ENCODE peak calls at places on chromosomes 2 and 18, in eight cellular contexts. V, I, D, X, K, J, U and W are unnamed samples.

GRCh38 chr2:160402498-160402897 is 91.1 kb downstream of the RBMS1 start:
- ATAC-seq in V (no peak), I (no peak), D (no peak), X (no peak), K (no peak), J (no peak), U (no peak), W (no peak)

GRCh38 chr2:60525859-60526258 is 27.6 kb downstream of the BCL11A start:
- ATAC-seq in V (no peak), I (no peak), D (no peak), X (peak), K (no peak), J (no peak), U (no peak), W (no peak)

GRCh38 chr2:9178110-9178904 is 28.3 kb upstream of the ASAP2 start:
- ATAC-seq in V (no peak), I (peak), D (peak), X (peak), K (peak), J (peak), U (peak), W (peak)

GRCh38 chr2:109594246-109594900 is 19.4 kb downstream of the SEPTIN10 start:
- ATAC-seq in V (no peak), I (no peak), D (no peak), X (no peak), K (peak), J (no peak), U (no peak), W (no peak)

GRCh38 chr2:5696351-5696740 is 4.2 kb downstream of the SOX11 start:
- ATAC-seq in V (peak), I (peak), D (no peak), X (peak), K (no peak), J (no peak), U (peak), W (no peak)

GRCh38 chr18:28382215-28382879 is 205.4 kb upstream of the CDH2 start:
- ATAC-seq in V (no peak), I (no peak), D (no peak), X (peak), K (no peak), J (no peak), U (no peak), W (no peak)

GRCh38 chr2:212968284-212969081 is 182.9 kb downstream of the IKZF2 start:
- ATAC-seq in V (no peak), I (no peak), D (no peak), X (peak), K (no peak), J (no peak), U (no peak), W (no peak)

GRCh38 chr2:223732346-223732745 is 105.0 kb downstream of the AP1S3 start:
- ATAC-seq in V (no peak), I (no peak), D (no peak), X (no peak), K (no peak), J (no peak), U (no peak), W (no peak)

GRCh38 chr18:23169683-23170082 is 34.4 kb downstream of the CABLES1 start:
- ATAC-seq in V (no peak), I (peak), D (no peak), X (no peak), K (no peak), J (peak), U (no peak), W (no peak)

GRCh38 chr18:23173912-23174311 is 38.6 kb downstream of the CABLES1 start:
- ATAC-seq in V (no peak), I (no peak), D (no peak), X (no peak), K (no peak), J (no peak), U (no peak), W (no peak)

GRCh38 chr18:23171581-23172156 is 36.4 kb downstream of the CABLES1 start:
- ATAC-seq in V (no peak), I (no peak), D (no peak), X (no peak), K (no peak), J (no peak), U (no peak), W (no peak)

GRCh38 chr18:23170137-23170536 is 34.9 kb downstream of the CABLES1 start:
- ATAC-seq in V (no peak), I (no peak), D (no peak), X (no peak), K (no peak), J (no peak), U (no peak), W (no peak)

GRCh38 chr18:23172981-23173380 is 37.7 kb downstream of the CABLES1 start:
- ATAC-seq in V (no peak), I (no peak), D (no peak), X (no peak), K (no peak), J (no peak), U (no peak), W (no peak)
- TF ChIP-seq POLR2AphosphoS5 in V (no peak), I (no peak), D (no peak), X (no peak), K (no peak), J (no peak), U (no peak), W (no peak)

GRCh38 chr2:218849721-218850120 is 9.9 kb upstream of the WNT6 start:
- ATAC-seq in V (no peak), I (no peak), D (peak), X (no peak), K (no peak), J (no peak), U (no peak), W (no peak)
- H3K4me3 ChIP-seq in V (no peak), I (no peak), D (peak), X (no peak), K (no peak), J (no peak), U (no peak), W (no peak)

GRCh38 chr18:63157293-63158011 is 162.1 kb downstream of the BCL2 start:
- ATAC-seq in V (no peak), I (no peak), D (no peak), X (peak), K (no peak), J (no peak), U (no peak), W (no peak)
- TF ChIP-seq POLR2AphosphoS5 in V (no peak), I (no peak), D (no peak), X (peak), K (no peak), J (no peak), U (no peak), W (no peak)

DNA sequence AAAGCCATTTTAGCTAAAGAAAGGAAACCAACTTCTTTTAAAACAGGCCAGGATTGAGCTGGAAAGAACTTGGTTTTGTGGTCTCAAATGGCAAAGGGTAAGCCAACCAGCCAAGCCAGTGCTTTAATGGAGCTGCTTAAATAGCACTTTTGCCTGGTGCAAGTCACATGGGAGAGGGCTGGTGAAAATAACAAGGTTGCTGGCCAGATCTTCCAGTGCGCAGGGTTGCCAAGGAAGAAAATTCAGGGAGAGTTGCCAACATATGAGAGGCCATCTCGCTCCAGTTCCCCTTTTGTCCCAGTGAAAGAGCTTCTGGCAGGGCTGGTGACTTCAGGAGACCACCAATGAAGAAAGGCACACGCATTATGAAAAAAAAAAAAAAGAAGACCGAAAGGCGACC is 57.3 kb downstream of the IRS1 start:
- ATAC-seq in V (no peak), I (no peak), D (no peak), X (no peak), K (no peak), J (no peak), U (peak), W (peak)
- H3K4me3 ChIP-seq in V (no peak), I (no peak), D (no peak), X (no peak), K (no peak), J (no peak), U (no peak), W (no peak)

GRCh38 chr2:11639503-11639902 is 30.5 kb downstream of the NTSR2 start:
- ATAC-seq in V (peak), I (no peak), D (no peak), X (no peak), K (no peak), J (no peak), U (no peak), W (no peak)
- TF ChIP-seq POLR2AphosphoS5 in V (no peak), I (no peak), D (no peak), X (no peak), K (no peak), J (no peak), U (no peak), W (no peak)

DNA sequence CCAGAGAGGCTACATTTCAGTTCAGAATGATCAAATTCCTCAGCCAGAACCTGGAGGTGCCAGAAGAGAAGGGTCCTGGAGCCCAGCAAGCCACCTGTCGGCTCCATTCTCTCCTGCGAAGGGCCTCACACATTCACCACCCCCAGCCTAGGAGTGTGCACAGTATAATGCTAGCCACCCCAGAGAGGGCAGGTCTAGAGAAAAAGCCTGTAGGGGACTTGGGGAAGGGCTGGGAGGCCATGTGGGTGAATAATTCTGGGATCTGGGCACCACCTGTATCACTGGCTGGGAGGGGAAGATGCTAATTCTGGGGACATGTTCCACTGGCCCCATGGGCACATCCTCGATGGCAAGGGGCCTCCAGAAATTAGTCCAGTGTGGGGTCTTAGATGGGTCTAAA is 127.6 kb upstream of the HNMT start:
- ATAC-seq in V (no peak), I (no peak), D (no peak), X (no peak), K (no peak), J (no peak), U (no peak), W (peak)
- H3K4me3 ChIP-seq in V (no peak), I (no peak), D (no peak), X (no peak), K (no peak), J (no peak), U (no peak), W (no peak)

DNA sequence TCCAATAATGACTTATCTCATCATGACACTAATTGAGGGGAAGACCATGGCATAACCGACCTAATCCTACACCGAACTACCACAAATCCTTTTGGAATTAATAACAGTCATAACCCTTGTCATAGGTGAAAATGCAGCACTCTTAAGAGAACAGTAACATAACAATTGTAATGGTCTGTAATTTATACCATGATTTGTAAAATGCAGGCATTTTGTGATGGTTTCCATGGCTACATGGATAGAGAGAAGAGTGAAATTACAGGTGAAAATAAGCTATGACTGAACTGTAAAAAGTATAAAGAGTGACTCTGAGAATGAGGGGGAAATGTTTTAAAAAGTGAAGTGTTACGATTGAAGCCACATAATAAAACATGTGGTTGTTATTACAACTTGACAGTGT is 494.1 kb upstream of the SLC39A10 start:
- ATAC-seq in V (no peak), I (no peak), D (no peak), X (no peak), K (no peak), J (no peak), U (no peak), W (no peak)
- TF ChIP-seq POLR2AphosphoS5 in V (no peak), I (no peak), D (no peak), X (no peak), K (no peak), J (no peak), U (no peak), W (no peak)

GRCh38 chr2:222483513-222484039 is 59.2 kb downstream of the SGPP2 start:
- ATAC-seq in V (no peak), I (no peak), D (no peak), X (peak), K (no peak), J (no peak), U (no peak), W (no peak)

GRCh38 chr2:222477962-222478608 is 53.7 kb downstream of the SGPP2 start:
- ATAC-seq in V (no peak), I (peak), D (no peak), X (no peak), K (no peak), J (no peak), U (no peak), W (no peak)

GRCh38 chr2:222480497-222480896 is 56.2 kb downstream of the SGPP2 start:
- ATAC-seq in V (no peak), I (no peak), D (no peak), X (no peak), K (no peak), J (no peak), U (no peak), W (no peak)

GRCh38 chr2:222481941-222482340 is 57.6 kb downstream of the SGPP2 start:
- ATAC-seq in V (no peak), I (no peak), D (no peak), X (peak), K (no peak), J (no peak), U (no peak), W (no peak)

DNA sequence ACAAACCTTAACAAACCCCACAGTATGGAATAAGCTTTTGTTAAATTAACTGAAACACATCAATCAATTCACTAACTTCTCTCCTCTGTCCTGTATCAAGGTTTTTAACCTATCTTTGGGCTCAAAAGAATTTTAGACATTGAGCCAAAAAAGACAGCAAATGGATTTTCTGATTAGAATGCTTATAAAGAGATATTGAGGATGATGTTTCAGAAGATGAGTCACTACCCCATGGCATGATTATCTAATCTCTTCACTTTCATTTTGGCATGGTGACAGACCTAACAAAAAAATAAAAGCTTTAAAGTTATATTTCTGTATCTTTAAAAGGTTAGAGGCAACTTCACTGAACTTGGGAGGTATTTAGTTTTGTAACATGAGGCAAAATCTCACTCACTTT is 55.5 kb downstream of the SGPP2 start:
- ATAC-seq in V (no peak), I (no peak), D (no peak), X (no peak), K (no peak), J (no peak), U (no peak), W (no peak)
- H3K4me3 ChIP-seq in V (no peak), I (no peak), D (no peak), X (no peak), K (no peak), J (no peak), U (no peak), W (no peak)

DNA sequence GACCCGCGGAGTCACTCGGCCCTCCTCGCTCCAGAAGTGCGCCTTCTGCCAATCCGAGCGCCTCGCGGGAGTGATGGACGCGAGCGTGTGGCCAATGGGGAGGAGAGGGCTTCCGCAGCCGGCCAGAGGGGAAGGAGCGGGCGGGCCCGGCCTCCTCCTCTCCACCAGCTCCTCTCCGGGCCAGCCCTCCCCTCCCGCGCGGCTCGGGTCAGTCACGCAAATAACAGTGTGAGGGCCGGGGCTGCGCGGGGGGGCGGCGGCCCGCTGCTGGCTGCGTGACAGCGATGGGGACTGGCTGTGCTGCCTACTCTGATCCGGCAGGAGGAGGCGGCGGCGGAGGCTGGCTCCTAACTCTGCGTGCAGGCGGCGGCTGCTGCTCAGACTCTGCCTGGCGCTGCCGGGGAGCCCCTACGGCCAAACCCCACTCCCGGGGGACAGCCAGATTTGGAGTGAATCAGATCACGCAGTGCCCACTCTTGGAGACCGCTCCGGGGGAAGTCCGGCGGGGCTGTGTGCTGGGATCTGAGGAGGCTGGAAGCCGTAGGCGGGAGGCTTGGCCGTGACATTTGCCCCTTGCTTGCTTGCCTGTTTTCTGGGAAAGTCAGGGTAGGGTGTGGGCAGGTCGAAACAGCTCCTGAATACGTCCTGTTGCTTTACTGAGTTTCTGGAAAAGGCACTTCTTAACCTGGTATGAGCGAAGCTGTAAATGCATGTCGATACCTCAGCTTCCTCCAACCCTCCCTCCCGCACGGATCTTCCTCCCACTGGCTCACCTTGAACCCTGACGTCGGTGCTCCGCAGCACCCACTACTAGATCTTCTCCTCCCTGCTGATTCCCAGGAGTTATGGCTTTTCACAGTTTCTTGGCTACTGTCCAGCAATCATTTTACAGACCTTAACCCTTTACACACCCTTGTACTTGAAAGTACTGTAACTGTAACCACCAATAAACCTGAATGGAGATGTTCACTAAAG is 97.9 kb upstream of the SERTAD2 start:
- ATAC-seq in V (peak), I (peak), D (peak), X (peak), K (peak), J (peak), U (peak), W (peak)
- TF ChIP-seq POLR2AphosphoS5 in V (peak), I (no peak), D (peak), X (peak), K (no peak), J (peak), U (peak), W (peak)